ENCODE peak calls at places on chromosomes 7 and 10, in five cellular contexts. K is IMR-90; O is PC-9; Z is CD4-positive, alpha-beta T cell; S is bronchial epithelial cell. L is an unnamed sample. For H3K27me3, the result is how much of the 10 kb centered on the place peaks cover.

GRCh38 chr10:73182568-73182967 is 14.6 kb downstream of the FAM149B1 start:
- DNase-seq in S (no peak), O (no peak), K (peak), Z (no peak), L (no peak)

GRCh38 chr10:34235164-34235832 is 579.8 kb downstream of the PARD3 start:
- DNase-seq in Z (no peak), S (peak), K (peak), O (no peak), L (no peak)

GRCh38 chr7:140719711-140720110 is 23.2 kb downstream of the NDUFB2 start:
- DNase-seq in S (peak), K (peak), O (peak), Z (no peak), L (no peak)

GRCh38 chr10:98326621-98327027 is 58.6 kb upstream of the LOXL4 start:
- DNase-seq in O (no peak), Z (no peak), K (no peak), S (no peak), L (no peak)

GRCh38 chr10:3812141-3812540 is 27.1 kb upstream of the KLF6 start:
- DNase-seq in S (no peak), K (no peak), Z (no peak), O (no peak), L (no peak)

GRCh38 chr10:22479419-22479818 is 134.1 kb downstream of the SPAG6 start:
- DNase-seq in K (no peak), Z (no peak), O (no peak), S (no peak), L (no peak)

GRCh38 chr10:2933041-2933440 is 134.3 kb upstream of the PFKP start:
- DNase-seq in S (no peak), O (no peak), K (no peak), Z (no peak), L (no peak)

GRCh38 chr10:71127773-71128172 is 84.6 kb upstream of the UNC5B start:
- DNase-seq in Z (no peak), O (no peak), K (no peak), S (no peak), L (no peak)

GRCh38 chr10:4319870-4320367 is 506.1 kb upstream of the AKR1E2 start:
- DNase-seq in K (no peak), O (no peak), Z (no peak), S (no peak), L (no peak)

GRCh38 chr7:63376873-63377272 is 621.8 kb upstream of the ZNF722 start:
- DNase-seq in K (no peak), O (no peak), S (no peak), Z (no peak), L (no peak)

GRCh38 chr7:63900394-63901203 is 98.0 kb upstream of the ZNF722 start:
- DNase-seq in Z (peak), K (no peak), O (no peak), S (peak), L (no peak)

GRCh38 chr7:5436003-5436678 is 12.5 kb upstream of the TNRC18 start:
- DNase-seq in Z (no peak), K (no peak), S (no peak), O (no peak), L (no peak)

GRCh38 chr10:110764378-110764777 is 107.3 kb upstream of the PDCD4 start:
- DNase-seq in O (no peak), S (peak), K (no peak), Z (no peak), L (no peak)

GRCh38 chr10:44962870-44963738 is 3.5 kb downstream of the RASSF4 start:
- DNase-seq in K (no peak), S (no peak), Z (no peak), O (no peak), L (no peak)

GRCh38 chr10:37010741-37011140 is 114.7 kb upstream of the ANKRD30A start:
- DNase-seq in S (no peak), O (no peak), K (no peak), Z (no peak), L (no peak)

GRCh38 chr7:128366290-128366689 is 4.8 kb upstream of the PRRT4 start:
- DNase-seq in K (no peak), S (peak), O (no peak), Z (no peak), L (no peak)

GRCh38 chr10:32982293-32982709 is 24.3 kb upstream of the ITGB1 start:
- DNase-seq in O (peak), K (peak), S (peak), Z (no peak), L (no peak)

GRCh38 chr7:151634643-151635042 is 114.9 kb upstream of the RHEB start:
- DNase-seq in K (no peak), Z (no peak), O (no peak), S (no peak), L (no peak)

GRCh38 chr7:101952355-101953247 is 135.2 kb downstream of the CUX1 start:
- DNase-seq in O (peak), K (peak), Z (no peak), S (peak), L (no peak)

GRCh38 chr10:75187961-75188426 is 22.6 kb upstream of the VDAC2 start:
- DNase-seq in Z (peak), O (peak), K (peak), S (peak), L (no peak)

GRCh38 chr7:76037310-76037709 is 10.5 kb downstream of the STYXL1 start:
- DNase-seq in Z (no peak), K (peak), O (no peak), S (no peak), L (no peak)

GRCh38 chr7:45086348-45087065 is 2.3 kb downstream of the NACAD start:
- DNase-seq in Z (no peak), K (no peak), O (no peak), S (no peak), L (no peak)

GRCh38 chr10:43371418-43371817 is at the start of gene FXYD4:
- DNase-seq in S (no peak), O (no peak), Z (no peak), K (no peak), L (no peak)

GRCh38 chr10:103603382-103603781 is 109.9 kb downstream of the NEURL1 start:
- DNase-seq in Z (no peak), O (no peak), K (no peak), S (no peak), L (no peak)

GRCh38 chr7:405489-406211 is 114.0 kb downstream of the PDGFA start:
- DNase-seq in O (no peak), Z (no peak), S (no peak), K (no peak), L (no peak)

GRCh38 chr10:55943403-55943802 is 417.7 kb downstream of the ZWINT start:
- DNase-seq in Z (no peak), O (no peak), S (no peak), K (no peak), L (no peak)

GRCh38 chr10:63375859-63376258 is 89.9 kb downstream of the JMJD1C start:
- DNase-seq in Z (no peak), O (no peak), K (peak), S (no peak), L (no peak)

GRCh38 chr7:151505433-151505832 is 14.3 kb downstream of the RHEB start:
- DNase-seq in Z (no peak), S (peak), K (no peak), O (no peak), L (no peak)

GRCh38 chr10:130809761-130810515 is 501.6 kb downstream of the TCERG1L start:
- DNase-seq in K (no peak), Z (no peak), O (no peak), S (no peak), L (no peak)

GRCh38 chr10:100239851-100240250 is 10.5 kb upstream of the CHUK start:
- DNase-seq in O (no peak), K (no peak), S (no peak), Z (no peak), L (no peak)
- H3K27me3 ChIP-seq in O (under half), K (under half), S (under half), Z (under half), L (under half)

DNA sequence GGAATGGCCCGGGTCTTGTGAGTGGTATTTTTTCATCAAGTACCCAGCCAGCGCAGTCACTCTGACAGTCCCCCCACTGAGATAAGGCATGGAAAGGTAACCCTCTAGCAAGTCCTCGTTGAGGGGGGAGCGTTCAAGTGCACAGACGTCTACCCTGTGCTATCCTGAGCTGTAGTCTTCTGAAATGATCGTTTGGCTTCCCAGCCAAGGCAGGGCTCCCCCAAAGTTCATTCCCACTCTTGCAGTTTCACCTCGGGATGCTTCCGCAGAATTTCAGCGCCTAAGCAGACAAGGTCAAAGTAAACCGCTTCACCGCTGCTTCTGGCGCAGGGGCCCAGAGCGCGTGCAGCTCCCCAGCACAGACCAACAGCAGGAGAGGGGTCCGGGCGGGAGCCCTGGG is 1.8 kb downstream of the INSYN2A start:
- DNase-seq in S (no peak), Z (no peak), K (no peak), O (no peak), L (no peak)
- H3K27me3 ChIP-seq in S (under half), Z (half or more), K (under half), O (under half), L (under half)

GRCh38 chr10:77220150-77220549 is 417.5 kb downstream of the KCNMA1 start:
- DNase-seq in O (no peak), Z (no peak), K (no peak), S (no peak), L (no peak)
- H3K27me3 ChIP-seq in O (under half), Z (under half), K (under half), S (under half), L (under half)

DNA sequence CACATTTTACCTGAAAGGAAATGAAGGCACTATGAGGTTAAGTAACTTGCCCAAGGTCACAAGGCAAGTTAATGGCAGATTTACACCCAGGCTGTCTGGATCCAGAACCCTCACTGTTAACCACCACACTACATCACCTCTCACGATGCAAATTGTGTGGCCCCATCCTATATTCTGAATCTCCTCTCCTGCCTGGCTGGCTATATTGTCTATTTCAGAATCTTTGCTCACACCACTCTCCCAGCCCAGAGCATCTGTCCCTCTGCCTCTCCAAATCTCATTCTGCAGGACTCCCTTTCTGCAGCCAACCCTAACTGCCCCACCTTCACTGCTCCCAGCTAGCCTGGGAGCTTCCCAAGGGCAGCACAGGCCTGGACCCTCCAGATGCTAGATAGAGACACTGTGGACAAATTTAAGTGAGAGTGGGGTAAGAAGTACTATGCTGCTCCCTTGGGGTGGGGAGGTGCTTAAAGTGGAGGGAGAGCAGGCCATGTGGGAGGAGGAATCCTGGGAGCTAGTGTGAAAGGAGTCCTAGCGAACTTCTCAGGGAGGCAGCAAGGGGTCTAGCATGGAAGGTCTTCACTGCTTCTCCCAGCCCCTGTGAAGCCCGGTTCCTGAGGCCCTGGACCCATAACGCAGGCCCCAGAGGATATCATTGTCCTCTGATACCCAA is 786 bp downstream of the CUEDC2 start:
- DNase-seq in S (no peak), Z (no peak), O (no peak), K (no peak), L (no peak)
- H3K27me3 ChIP-seq in S (under half), Z (under half), O (under half), K (under half), L (under half)

GRCh38 chr7:1664711-1665591 is 5.1 kb upstream of the ELFN1 start:
- DNase-seq in O (no peak), S (peak), K (peak), Z (peak), L (no peak)
- H3K27me3 ChIP-seq in O (half or more), S (under half), K (half or more), Z (half or more), L (half or more)

GRCh38 chr7:87600130-87601124 is at the start of gene ABCB1:
- DNase-seq in K (peak), Z (peak), S (peak), O (no peak), L (peak)
- H3K27me3 ChIP-seq in K (under half), Z (under half), S (under half), O (under half), L (under half)

GRCh38 chr10:125547010-125547650 is 135.8 kb downstream of the TEX36 start:
- DNase-seq in Z (no peak), K (no peak), S (no peak), O (no peak), L (no peak)
- H3K27me3 ChIP-seq in Z (under half), K (under half), S (under half), O (under half), L (under half)

GRCh38 chr7:98289333-98289875 is 7.9 kb downstream of the BRI3 start:
- DNase-seq in K (no peak), S (no peak), O (no peak), Z (no peak), L (no peak)
- H3K27me3 ChIP-seq in K (under half), S (under half), O (under half), Z (under half), L (under half)

L was measured in kidney epithelial cell.